ENCODE peak calls at places on chromosomes 11 and 22, in six cellular contexts. N is lung, J is astrocyte, Q is pancreas, H is small intestine, P is foreskin keratinocyte. O is an unnamed sample.
A peak's percentile ranks its signal among the peaks of the same experiment; 100 is the strongest.

GRCh38 chr22:38618682-38619081 is 37.5 kb downstream of the FAM227A start:
- DNase-seq in Q (no peak), N (no peak), P (no peak), H (no peak), J (no peak), O (no peak)

GRCh38 chr11:75279273-75279672 is 38.7 kb downstream of the TPBGL start:
- DNase-seq in Q (no peak), J (peak; percentile 14), P (no peak), N (no peak), H (no peak), O (no peak)

GRCh38 chr11:134760307-134760706 is 348.3 kb upstream of the B3GAT1 start:
- DNase-seq in H (no peak), P (no peak), N (no peak), Q (no peak), J (no peak), O (no peak)

GRCh38 chr11:132595711-132596111 is 936.6 kb downstream of the OPCML start:
- DNase-seq in J (peak; percentile 73), N (peak; percentile 32), P (no peak), H (no peak), Q (no peak), O (no peak)

GRCh38 chr11:36398261-36398953 is 102.3 kb downstream of the PRR5L start:
- DNase-seq in H (no peak), P (peak; percentile 77), N (no peak), J (peak; percentile 42), Q (no peak), O (no peak)

GRCh38 chr22:41683616-41684015 is 5.1 kb downstream of the SNU13 start:
- DNase-seq in N (no peak), P (peak; percentile 13), J (no peak), H (no peak), Q (no peak), O (no peak)

GRCh38 chr11:16169946-16170345 is 186.4 kb downstream of the SOX6 start:
- DNase-seq in P (no peak), Q (no peak), H (no peak), J (no peak), N (no peak), O (no peak)

GRCh38 chr11:8209208-8209807 is 40.5 kb upstream of the RIC3 start:
- DNase-seq in H (no peak), P (no peak), N (no peak), Q (no peak), J (no peak), O (no peak)

GRCh38 chr11:19435306-19435989 is 194.7 kb upstream of the E2F8 start:
- DNase-seq in N (no peak), Q (no peak), H (no peak), J (no peak), P (no peak), O (no peak)

GRCh38 chr22:43537019-43537585 is 125.3 kb downstream of the MPPED1 start:
- DNase-seq in H (no peak), Q (no peak), P (no peak), N (no peak), J (no peak), O (no peak)

GRCh38 chr22:38350444-38351359 is 33.5 kb upstream of the CSNK1E start:
- DNase-seq in H (no peak), J (no peak), Q (peak; percentile 25), P (no peak), N (no peak), O (no peak)

GRCh38 chr22:46010951-46011626 is 34.1 kb upstream of the WNT7B start:
- DNase-seq in N (no peak), J (no peak), Q (peak; percentile 79), P (no peak), H (no peak), O (no peak)

GRCh38 chr22:48369789-48370507 is 1457.7 kb downstream of the BRD1 start:
- DNase-seq in Q (no peak), H (peak; percentile 20), J (no peak), N (peak; percentile 43), P (no peak), O (no peak)

GRCh38 chr22:44755956-44756361 is 3.6 kb downstream of the ARHGAP8 start:
- DNase-seq in H (peak; percentile 74), J (no peak), P (no peak), N (peak; percentile 47), Q (no peak), O (peak; percentile 55)

GRCh38 chr11:57779275-57779674 is 17.7 kb downstream of the CTNND1 start:
- DNase-seq in Q (no peak), P (no peak), H (no peak), N (no peak), J (peak; percentile 69), O (no peak)
- H3K27ac ChIP-seq in Q (peak overlapping the region; percentile 83), P (peak overlapping the region; percentile 66), H (peak overlapping the region; percentile 98), N (peak overlapping the region; percentile 94), J (peak overlapping the region; percentile 88), O (peak overlapping the region; percentile 33)

GRCh38 chr22:24247011-24247507 is 2.2 kb upstream of the GGT5 start:
- DNase-seq in H (no peak), Q (peak; percentile 42), J (no peak), N (no peak), P (no peak), O (no peak)

GRCh38 chr22:24244144-24244787 is 616 bp downstream of the GGT5 start:
- DNase-seq in P (no peak), J (peak; percentile 61), N (no peak), Q (no peak), H (no peak), O (no peak)

GRCh38 chr22:24247564-24248344 is 2.9 kb upstream of the GGT5 start:
- DNase-seq in J (peak; percentile 90), Q (peak; percentile 94), H (peak; percentile 48), P (peak; percentile 5), N (peak; percentile 93), O (peak; percentile 86)
- H3K27ac ChIP-seq in J (peak overlapping the region; percentile 50), Q (no peak overlapping the region), H (peak overlapping the region; percentile 48), P (no peak overlapping the region), N (peak overlapping the region; percentile 97), O (peak overlapping the region; percentile 70)

GRCh38 chr11:117998664-117999353 is 12.6 kb downstream of the IL10RA start:
- DNase-seq in Q (no peak), N (no peak), P (no peak), J (no peak), H (no peak), O (no peak)
- H3K27ac ChIP-seq in Q (no peak overlapping the region), N (no peak overlapping the region), P (no peak overlapping the region), J (no peak overlapping the region), H (peak overlapping the region; percentile 23), O (no peak overlapping the region)

DNA sequence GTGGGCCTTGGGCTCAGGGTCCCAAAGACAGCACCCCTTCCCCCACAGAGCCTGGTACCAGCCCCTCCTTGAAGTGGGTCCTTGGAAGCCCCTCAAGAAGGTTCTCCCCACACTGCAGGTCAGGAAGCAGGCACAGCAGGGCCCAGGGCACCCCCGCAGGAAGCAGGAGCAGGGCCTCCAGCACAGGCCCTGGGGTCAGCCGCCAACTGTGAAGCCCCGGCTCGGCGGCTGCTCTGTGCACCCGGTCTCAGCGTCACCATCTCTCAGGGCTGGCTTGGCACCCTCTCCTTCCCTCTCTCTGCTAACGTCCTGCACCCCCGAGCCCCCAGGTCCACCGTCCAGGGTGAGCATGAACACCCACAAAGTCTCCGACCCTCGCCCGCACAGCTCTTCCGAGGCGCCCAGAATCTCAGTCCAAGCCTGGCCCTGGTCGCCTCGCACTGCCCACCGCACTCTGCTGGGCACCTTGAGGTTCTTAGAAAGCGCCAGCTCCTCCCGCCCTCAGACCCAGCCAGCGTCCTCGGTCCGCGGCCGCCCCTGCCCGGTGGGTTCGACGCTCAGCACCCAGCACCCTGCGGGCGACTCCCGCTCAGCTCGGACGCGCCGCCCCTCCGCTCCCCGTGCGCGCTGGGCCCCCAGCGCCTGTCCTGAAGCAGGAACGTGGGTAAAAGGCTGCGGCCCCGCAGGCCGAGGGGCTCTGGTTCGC is 1.4 kb upstream of the SIGIRR start:
- DNase-seq in H (no peak), P (no peak), Q (peak; percentile 80), J (no peak), N (no peak), O (no peak)
- H3K27ac ChIP-seq in H (peak overlapping the region; percentile 90), P (no peak overlapping the region), Q (peak overlapping the region; percentile 69), J (no peak overlapping the region), N (peak overlapping the region; percentile 89), O (peak overlapping the region; percentile 61)

DNA sequence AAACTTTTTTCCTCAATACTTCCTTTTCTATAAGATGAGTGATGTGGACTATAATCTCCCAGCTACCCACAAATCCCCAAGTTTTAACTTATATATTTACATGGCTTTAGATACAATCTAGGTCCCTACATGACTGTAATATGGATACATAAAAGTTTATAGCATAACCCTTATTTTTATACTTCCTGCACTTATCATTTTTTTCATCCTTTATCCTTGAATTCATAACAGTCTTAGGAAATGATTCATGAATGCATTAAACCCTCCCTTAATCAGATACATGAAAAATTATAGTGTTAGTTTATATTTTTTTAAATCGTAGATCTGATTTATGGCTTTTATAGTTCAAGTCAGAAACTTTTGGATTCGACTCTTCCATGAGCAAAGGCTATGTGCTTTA is 195.8 kb downstream of the MAML2 start:
- DNase-seq in N (no peak), H (no peak), J (no peak), Q (no peak), P (no peak), O (no peak)
- H3K27ac ChIP-seq in N (no peak overlapping the region), H (no peak overlapping the region), J (no peak overlapping the region), Q (no peak overlapping the region), P (peak overlapping the region; percentile 58), O (no peak overlapping the region)

GRCh38 chr11:114284021-114284420 is 12.2 kb upstream of the NNMT start:
- DNase-seq in P (no peak), N (peak; percentile 28), Q (no peak), J (no peak), H (peak; percentile 28), O (no peak)

GRCh38 chr11:114287154-114287553 is 9.0 kb upstream of the NNMT start:
- DNase-seq in J (no peak), N (no peak), Q (no peak), H (no peak), P (no peak), O (no peak)

GRCh38 chr11:114283422-114283821 is 12.8 kb upstream of the NNMT start:
- DNase-seq in P (no peak), J (no peak), H (no peak), N (no peak), Q (no peak), O (no peak)

GRCh38 chr11:114284914-114285313 is 11.3 kb upstream of the NNMT start:
- DNase-seq in P (no peak), N (no peak), Q (no peak), H (no peak), J (no peak), O (no peak)

DNA sequence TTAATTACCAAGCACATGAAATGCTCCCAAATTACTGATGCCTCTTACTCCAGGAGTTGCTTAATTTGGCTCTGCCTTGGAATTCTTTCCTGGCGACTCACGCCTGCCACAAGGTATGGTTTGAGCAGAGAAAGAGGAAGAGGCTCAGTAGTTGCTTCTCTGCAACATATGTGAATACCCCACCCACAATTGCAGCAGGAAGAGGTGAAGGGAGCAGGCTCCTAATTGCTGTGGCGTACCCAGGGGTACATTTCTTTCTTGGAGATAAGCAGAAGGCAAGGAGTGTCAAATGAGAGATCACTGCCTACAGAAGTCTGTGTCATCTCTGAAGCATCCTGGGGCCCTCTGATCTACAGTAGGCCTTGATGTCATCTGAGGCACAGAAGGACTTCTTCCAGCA is 10.6 kb upstream of the NNMT start:
- DNase-seq in N (no peak), H (no peak), Q (no peak), P (no peak), J (peak; percentile 63), O (peak; percentile 38)
- H3K27ac ChIP-seq in N (no peak overlapping the region), H (no peak overlapping the region), Q (no peak overlapping the region), P (no peak overlapping the region), J (no peak overlapping the region), O (peak overlapping the region; percentile 92)

O was measured in RWPE1.